ENCODE peak calls at places on chromosome X, in four cellular contexts. B is Peyer's patch, S is adrenal gland, P is tibial nerve. N is an unnamed sample.
A peak's percentile ranks its signal among the peaks of the same experiment; 100 is the strongest.

GRCh38 chrX:133414399-133415275 is 652 bp downstream of the GPC4 start:
- DNase-seq in P (no peak), B (peak; percentile 51), S (peak; percentile 11), N (peak; percentile 37)

GRCh38 chrX:1451251-1451675 is 1.4 kb downstream of the ASMTL start:
- DNase-seq in P (no peak), S (no peak), B (peak; percentile 43), N (no peak)

GRCh38 chrX:149527705-149528104 is 13.1 kb upstream of the EOLA1 start:
- DNase-seq in S (no peak), B (no peak), P (no peak), N (peak; percentile 6)

GRCh38 chrX:71244359-71245128 is 9.4 kb downstream of the ZMYM3 start:
- DNase-seq in P (no peak), B (no peak), S (no peak), N (no peak)

GRCh38 chrX:41302293-41302868 is 31.6 kb upstream of the DDX3X start:
- DNase-seq in S (no peak), P (no peak), B (no peak), N (no peak)

GRCh38 chrX:19566359-19567141 is 51.2 kb upstream of the MAP3K15 start:
- DNase-seq in P (no peak), B (no peak), S (no peak), N (no peak)

GRCh38 chrX:11908371-11908770 is 150.3 kb downstream of the MSL3 start:
- DNase-seq in P (no peak), B (no peak), S (no peak), N (no peak)

GRCh38 chrX:31658360-31658759 is 586.5 kb upstream of the FTHL17 start:
- DNase-seq in P (no peak), S (no peak), B (no peak), N (no peak)

GRCh38 chrX:13005671-13006473 is 31.0 kb downstream of the TMSB4X start:
- DNase-seq in P (no peak), B (no peak), S (no peak), N (peak; percentile 22)

GRCh38 chrX:120791013-120791643 is 84.5 kb downstream of the CT47B1 start:
- DNase-seq in B (no peak), P (peak; percentile 24), S (peak; percentile 82), N (peak; percentile 17)

GRCh38 chrX:107429090-107429489 is 20.4 kb upstream of the FRMPD3 start:
- DNase-seq in P (no peak), S (peak; percentile 28), B (no peak), N (peak; percentile 61)

GRCh38 chrX:124497386-124497785 is 151.0 kb downstream of the SH2D1A start:
- DNase-seq in P (no peak), S (no peak), B (no peak), N (no peak)

GRCh38 chrX:130552444-130553073 is 150.8 kb downstream of the RBMX2 start:
- DNase-seq in P (no peak), B (no peak), S (no peak), N (peak; percentile 30)

GRCh38 chrX:100659431-100660137 is 15.6 kb downstream of the SRPX2 start:
- DNase-seq in B (peak; percentile 52), S (no peak), P (no peak), N (no peak)

GRCh38 chrX:95058815-95059214 is 1384.8 kb downstream of the FAM133A start:
- DNase-seq in P (no peak), S (no peak), B (no peak), N (no peak)

GRCh38 chrX:13750204-13750603 is 15.7 kb downstream of the OFD1 start:
- DNase-seq in P (no peak), S (no peak), B (no peak), N (peak; percentile 18)

GRCh38 chrX:22467571-22467970 is 194.9 kb downstream of the CBLL2 start:
- DNase-seq in P (no peak), B (no peak), S (no peak), N (no peak)

GRCh38 chrX:103464071-103464773 is 55.1 kb downstream of the RAB40A start:
- DNase-seq in P (peak; percentile 19), S (peak; percentile 28), B (no peak), N (peak; percentile 11)

GRCh38 chrX:54808109-54808604 is 612 bp downstream of the MAGED2 start:
- DNase-seq in B (peak; percentile 52), S (peak; percentile 74), P (peak; percentile 73), N (peak; percentile 70)

GRCh38 chrX:19931146-19931545 is 43.7 kb upstream of the SH3KBP1 start:
- DNase-seq in P (no peak), S (no peak), B (no peak), N (no peak)

GRCh38 chrX:138710866-138711331 is 618 bp downstream of the FGF13 start:
- DNase-seq in B (no peak), P (no peak), S (no peak), N (peak; percentile 7)

GRCh38 chrX:39930777-39931553 is 166.8 kb downstream of the BCOR start:
- DNase-seq in S (no peak), P (no peak), B (no peak), N (no peak)

GRCh38 chrX:10882484-10882883 is 228.6 kb upstream of the HCCS start:
- DNase-seq in S (no peak), P (no peak), B (no peak), N (no peak)
- H3K27ac ChIP-seq in S (no peak overlapping the region), P (no peak overlapping the region), B (no peak overlapping the region), N (no peak overlapping the region)

DNA sequence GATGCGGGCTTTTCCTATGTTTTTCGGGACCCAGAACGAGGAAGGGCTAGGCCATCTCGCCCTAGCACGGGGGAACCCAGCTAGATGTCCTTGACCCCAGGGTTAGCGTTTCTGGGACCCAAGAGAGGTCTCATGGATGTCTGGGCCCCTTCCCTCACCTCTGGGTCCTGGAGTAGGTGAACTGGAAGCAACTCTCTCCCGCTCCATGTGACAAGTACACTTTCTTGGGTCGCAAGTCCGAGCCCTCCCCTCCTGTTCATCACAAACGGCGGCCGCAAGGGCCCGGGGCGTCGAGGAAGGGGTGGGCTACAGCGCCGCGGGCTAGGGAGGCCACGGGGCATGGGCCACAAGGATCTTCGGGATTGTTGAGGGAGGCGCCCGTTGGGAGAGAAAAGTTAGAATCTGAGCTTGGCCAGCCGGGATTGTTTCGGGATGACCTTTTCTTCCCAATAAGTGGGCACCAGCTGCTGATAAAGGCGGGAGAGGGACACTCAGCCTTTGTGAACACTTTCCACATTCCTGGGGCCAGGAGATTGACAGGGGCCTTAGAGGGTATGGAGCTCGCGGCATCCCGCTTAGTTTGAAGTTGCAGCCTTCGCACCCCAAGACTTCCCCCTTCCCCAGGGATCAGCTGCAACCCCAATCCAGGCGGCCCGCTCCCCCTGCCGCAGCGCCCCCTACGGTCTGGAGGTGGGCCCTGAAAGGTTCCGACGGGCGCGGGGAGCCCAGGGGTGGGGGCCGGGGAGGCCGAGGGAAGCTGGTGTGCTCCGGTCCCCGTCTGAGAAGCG is 137.0 kb upstream of the ZIC3 start:
- DNase-seq in S (no peak), B (no peak), P (no peak), N (no peak)
- H3K4me3 ChIP-seq in S (no peak overlapping the region), B (no peak overlapping the region), P (no peak overlapping the region), N (no peak overlapping the region)

DNA sequence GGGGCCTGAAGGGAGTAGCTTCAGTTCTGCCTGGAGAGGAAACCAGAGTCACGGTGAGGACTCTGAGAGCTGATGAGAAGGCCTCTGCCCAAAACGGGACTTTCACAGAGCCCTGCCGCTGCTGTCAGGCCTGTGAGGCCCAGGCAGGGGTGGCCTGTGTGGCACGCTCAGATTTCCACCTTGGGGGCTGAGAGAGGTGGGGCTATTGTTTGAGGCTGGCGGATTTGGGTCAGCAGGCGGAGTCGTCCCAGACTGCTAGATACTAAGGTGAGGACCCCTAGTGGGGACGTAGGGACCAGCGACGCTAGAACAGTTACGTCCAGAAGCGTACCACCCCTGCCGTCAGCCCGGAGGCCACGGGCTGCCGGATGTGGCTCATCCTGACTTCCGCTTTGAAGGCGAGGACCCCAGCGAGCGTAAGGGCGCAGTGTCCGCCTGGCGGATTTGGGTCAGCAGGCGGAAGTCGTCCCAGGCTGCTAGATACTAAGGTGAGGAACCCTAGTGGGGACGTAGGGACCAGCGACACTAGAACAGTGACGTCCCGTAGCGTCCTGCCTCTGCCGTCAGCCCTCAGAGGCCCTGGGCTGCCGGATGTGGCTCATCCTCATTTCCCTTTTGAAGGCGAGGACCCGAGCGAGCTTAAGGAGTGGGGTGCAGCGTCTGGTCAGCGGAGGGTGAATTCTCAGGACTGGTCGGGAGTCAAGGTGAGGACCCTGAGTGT is at the start of gene MAGEB1:
- DNase-seq in S (no peak), P (no peak), B (no peak), N (no peak)
- TF ChIP-seq POLR2A in S (no peak), P (no peak), B (no peak), N (no peak)

GRCh38 chrX:145826466-145826865 is 8.8 kb downstream of the SLITRK2 start:
- DNase-seq in P (no peak), B (no peak), S (no peak), N (no peak)
- H3K27ac ChIP-seq in P (no peak overlapping the region), B (no peak overlapping the region), S (no peak overlapping the region), N (no peak overlapping the region)

GRCh38 chrX:131792356-131792749 is 230.7 kb upstream of the STK26 start:
- DNase-seq in B (no peak), S (peak; percentile 91), P (no peak), N (no peak)
- H3K4me3 ChIP-seq in B (no peak overlapping the region), S (no peak overlapping the region), P (peak overlapping the region; percentile 14), N (no peak overlapping the region)

GRCh38 chrX:153817291-153817690 is 13.1 kb downstream of the PDZD4 start:
- DNase-seq in B (no peak), P (no peak), S (no peak), N (no peak)

GRCh38 chrX:153816821-153817220 is 13.5 kb downstream of the PDZD4 start:
- DNase-seq in S (no peak), P (no peak), B (no peak), N (no peak)

GRCh38 chrX:153819398-153820083 is 10.8 kb downstream of the PDZD4 start:
- DNase-seq in S (no peak), P (no peak), B (no peak), N (no peak)

GRCh38 chrX:153820601-153821000 is 9.7 kb downstream of the PDZD4 start:
- DNase-seq in P (no peak), S (no peak), B (no peak), N (no peak)

DNA sequence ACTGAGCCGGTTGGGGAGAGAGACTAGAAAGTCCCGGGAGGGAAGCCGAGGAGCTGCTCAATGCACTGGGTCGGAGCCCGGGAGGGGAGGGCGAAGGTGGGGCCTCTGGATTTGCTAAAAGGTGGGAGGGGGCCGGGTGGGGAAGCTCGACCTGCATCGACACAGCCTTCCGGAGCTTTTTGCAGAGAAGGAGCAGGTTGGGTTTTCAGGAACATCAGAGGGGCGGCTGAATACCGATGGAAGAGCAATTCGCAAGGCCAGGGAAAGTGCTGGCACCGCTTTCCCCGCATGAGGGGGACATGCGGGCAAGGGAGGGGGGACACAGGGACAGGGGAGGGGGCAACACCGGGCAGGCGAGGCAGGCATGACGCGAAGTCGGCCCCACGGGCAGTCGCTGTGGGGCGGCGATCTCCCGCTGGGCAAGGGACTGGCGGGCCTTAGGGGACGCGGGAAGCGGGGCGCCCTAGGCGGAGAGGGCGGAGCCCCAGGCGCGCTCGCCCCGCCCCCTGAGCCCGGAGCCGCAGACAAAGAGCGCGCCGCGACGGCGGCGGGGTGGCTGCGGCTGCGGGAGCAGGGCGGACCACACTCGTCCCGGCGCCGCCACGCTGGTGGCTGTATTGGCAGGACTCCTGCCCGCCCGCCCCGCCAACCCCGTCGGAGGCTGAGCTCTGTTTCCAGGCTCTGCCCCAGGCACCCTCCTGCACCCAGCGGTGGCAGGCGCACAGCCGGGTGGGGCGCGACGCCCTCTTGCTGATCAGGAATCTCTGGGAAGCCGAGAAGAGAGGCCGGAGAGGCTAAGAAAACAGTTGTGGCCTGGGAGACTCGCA is 11.6 kb downstream of the PDZD4 start:
- DNase-seq in B (peak; percentile 56), P (no peak), S (no peak), N (peak; percentile 15)
- TF ChIP-seq POLR2A in B (no peak), P (no peak), S (no peak), N (no peak)

GRCh38 chrX:72573158-72573511 is 492 bp upstream of the HDAC8 start:
- DNase-seq in P (no peak), B (no peak), S (no peak), N (no peak)
- H3K27ac ChIP-seq in P (no peak overlapping the region), B (no peak overlapping the region), S (no peak overlapping the region), N (no peak overlapping the region)

N was measured in thyroid gland.